ENCODE peak calls at places on chromosomes 12 and 14, in four cellular contexts. U is foreskin fibroblast, P is naive B cell, N is M059J. R is an unnamed sample.

GRCh38 chr14:93017341-93017797 is 94.4 kb downstream of the CHGA start:
- DNase-seq in U (no peak), P (no peak), N (peak), R (no peak)

GRCh38 chr12:123723011-123723410 is 10.9 kb downstream of the ATP6V0A2 start:
- DNase-seq in U (no peak), P (no peak), N (no peak), R (no peak)

GRCh38 chr14:77603654-77604270 is 12.7 kb downstream of the SPTLC2 start:
- DNase-seq in U (no peak), P (no peak), N (no peak), R (no peak)

GRCh38 chr12:95066091-95066855 is 7.1 kb downstream of the NR2C1 start:
- DNase-seq in U (no peak), P (no peak), N (no peak), R (no peak)

GRCh38 chr12:104895405-104895804 is 62.7 kb downstream of the SLC41A2 start:
- DNase-seq in U (no peak), P (no peak), N (no peak), R (no peak)

GRCh38 chr12:47616440-47616839 is 89.4 kb downstream of the RPAP3 start:
- DNase-seq in U (no peak), P (no peak), N (no peak), R (no peak)

GRCh38 chr14:96362071-96362964 is 823 bp downstream of the ATG2B start:
- DNase-seq in U (peak), P (peak), N (peak), R (no peak)

GRCh38 chr12:108609535-108610335 is 11.9 kb upstream of the TMEM119 start:
- DNase-seq in U (peak), P (no peak), N (no peak), R (peak)

GRCh38 chr12:106256524-106256923 is 8.7 kb upstream of the CKAP4 start:
- DNase-seq in U (no peak), P (no peak), N (no peak), R (no peak)

GRCh38 chr12:132329036-132329738 is at the start of gene GALNT9:
- DNase-seq in U (no peak), P (no peak), N (no peak), R (no peak)

GRCh38 chr14:33837943-33838683 is 112.8 kb downstream of the EGLN3 start:
- DNase-seq in U (no peak), P (no peak), N (no peak), R (no peak)

R was measured in HFF-Myc.